ENCODE peak calls at places on chromosomes 5 and 9, in five cellular contexts. One of them, this sample, is unnamed. For H3K4me1, the result is how much of the 10 kb centered on the place peaks cover.

GRCh38 chr5:172140120-172140519 is 47.9 kb downstream of the STK10 start:
- DNase-seq in aorta: no peak
- DNase-seq in mesendoderm: no peak
- DNase-seq in CD8-positive, alpha-beta memory T cell: peak
- DNase-seq in pancreas: no peak
- DNase-seq in this sample: no peak

GRCh38 chr5:149576021-149576420 is 5.3 kb upstream of the ARHGEF37 start:
- DNase-seq in pancreas: no peak
- DNase-seq in CD8-positive, alpha-beta memory T cell: no peak
- DNase-seq in mesendoderm: no peak
- DNase-seq in aorta: no peak
- DNase-seq in this sample: no peak

GRCh38 chr9:84668204-84669007 is 1.1 kb upstream of the NTRK2 start:
- DNase-seq in mesendoderm: peak
- DNase-seq in aorta: peak
- DNase-seq in pancreas: peak
- DNase-seq in CD8-positive, alpha-beta memory T cell: no peak
- DNase-seq in this sample: peak

GRCh38 chr5:145768863-145769262 is 66.3 kb downstream of the PRELID2 start:
- DNase-seq in mesendoderm: no peak
- DNase-seq in aorta: no peak
- DNase-seq in CD8-positive, alpha-beta memory T cell: no peak
- DNase-seq in pancreas: no peak
- DNase-seq in this sample: no peak

GRCh38 chr5:180126716-180127681 is 55.4 kb upstream of the RNF130 start:
- DNase-seq in mesendoderm: no peak
- DNase-seq in CD8-positive, alpha-beta memory T cell: no peak
- DNase-seq in aorta: no peak
- DNase-seq in pancreas: peak
- DNase-seq in this sample: peak

GRCh38 chr5:172909931-172910502 is 49.2 kb upstream of the RPL26L1 start:
- DNase-seq in pancreas: peak
- DNase-seq in aorta: no peak
- DNase-seq in CD8-positive, alpha-beta memory T cell: no peak
- DNase-seq in mesendoderm: peak
- DNase-seq in this sample: no peak

GRCh38 chr5:151040211-151040747 is 19.9 kb downstream of the GPX3 start:
- DNase-seq in mesendoderm: peak
- DNase-seq in CD8-positive, alpha-beta memory T cell: no peak
- DNase-seq in aorta: no peak
- DNase-seq in pancreas: no peak
- DNase-seq in this sample: no peak

GRCh38 chr5:36948650-36949049 is 72.1 kb downstream of the NIPBL start:
- DNase-seq in aorta: no peak
- DNase-seq in CD8-positive, alpha-beta memory T cell: no peak
- DNase-seq in mesendoderm: no peak
- DNase-seq in pancreas: no peak
- DNase-seq in this sample: no peak

GRCh38 chr5:32581010-32581785 is 4.2 kb upstream of the SUB1 start:
- DNase-seq in CD8-positive, alpha-beta memory T cell: no peak
- DNase-seq in mesendoderm: peak
- DNase-seq in aorta: no peak
- DNase-seq in pancreas: no peak
- DNase-seq in this sample: no peak

GRCh38 chr5:17186271-17186670 is 31.2 kb upstream of the BASP1 start:
- DNase-seq in CD8-positive, alpha-beta memory T cell: no peak
- DNase-seq in mesendoderm: no peak
- DNase-seq in aorta: no peak
- DNase-seq in pancreas: no peak
- DNase-seq in this sample: no peak

GRCh38 chr5:34483442-34484033 is 172.6 kb upstream of the RAI14 start:
- DNase-seq in CD8-positive, alpha-beta memory T cell: no peak
- DNase-seq in pancreas: no peak
- DNase-seq in mesendoderm: peak
- DNase-seq in aorta: no peak
- DNase-seq in this sample: no peak

GRCh38 chr9:117247271-117247670 is 167.6 kb downstream of the ASTN2 start:
- DNase-seq in CD8-positive, alpha-beta memory T cell: no peak
- DNase-seq in mesendoderm: peak
- DNase-seq in pancreas: no peak
- DNase-seq in aorta: no peak
- DNase-seq in this sample: peak

GRCh38 chr9:89466451-89467277 is 31.2 kb downstream of the SEMA4D start:
- DNase-seq in pancreas: no peak
- DNase-seq in mesendoderm: no peak
- DNase-seq in aorta: no peak
- DNase-seq in CD8-positive, alpha-beta memory T cell: peak
- DNase-seq in this sample: no peak

GRCh38 chr5:6899215-6899614 is 186.0 kb downstream of the TENT4A start:
- DNase-seq in mesendoderm: no peak
- DNase-seq in pancreas: peak
- DNase-seq in CD8-positive, alpha-beta memory T cell: no peak
- DNase-seq in aorta: no peak
- DNase-seq in this sample: peak

GRCh38 chr9:2809692-2810423 is 34.0 kb downstream of the PUM3 start:
- DNase-seq in pancreas: no peak
- DNase-seq in mesendoderm: peak
- DNase-seq in CD8-positive, alpha-beta memory T cell: no peak
- DNase-seq in aorta: no peak
- DNase-seq in this sample: no peak

GRCh38 chr9:21803674-21804048 is 1.2 kb downstream of the MTAP start:
- DNase-seq in pancreas: no peak
- DNase-seq in mesendoderm: peak
- DNase-seq in aorta: no peak
- DNase-seq in CD8-positive, alpha-beta memory T cell: no peak
- DNase-seq in this sample: no peak

GRCh38 chr9:31519826-31520225 is 864.6 kb upstream of the ACO1 start:
- DNase-seq in CD8-positive, alpha-beta memory T cell: no peak
- DNase-seq in aorta: no peak
- DNase-seq in pancreas: no peak
- DNase-seq in mesendoderm: no peak
- DNase-seq in this sample: no peak

GRCh38 chr5:176878906-176879662 is 20.1 kb downstream of the HK3 start:
- DNase-seq in CD8-positive, alpha-beta memory T cell: no peak
- DNase-seq in aorta: no peak
- DNase-seq in mesendoderm: no peak
- DNase-seq in pancreas: no peak
- DNase-seq in this sample: no peak

GRCh38 chr9:31089822-31090221 is 1294.6 kb upstream of the ACO1 start:
- DNase-seq in aorta: no peak
- DNase-seq in CD8-positive, alpha-beta memory T cell: no peak
- DNase-seq in mesendoderm: no peak
- DNase-seq in pancreas: no peak
- DNase-seq in this sample: no peak

GRCh38 chr5:89246252-89246651 is 363.3 kb upstream of the MEF2C start:
- DNase-seq in mesendoderm: no peak
- DNase-seq in aorta: no peak
- DNase-seq in pancreas: no peak
- DNase-seq in CD8-positive, alpha-beta memory T cell: no peak
- DNase-seq in this sample: no peak

GRCh38 chr5:78002690-78003089 is 226.6 kb upstream of the TBCA start:
- DNase-seq in aorta: no peak
- DNase-seq in pancreas: no peak
- DNase-seq in CD8-positive, alpha-beta memory T cell: no peak
- DNase-seq in mesendoderm: no peak
- DNase-seq in this sample: no peak

GRCh38 chr9:98085955-98086354 is 29.4 kb downstream of the NANS start:
- DNase-seq in CD8-positive, alpha-beta memory T cell: no peak
- DNase-seq in aorta: no peak
- DNase-seq in pancreas: no peak
- DNase-seq in mesendoderm: peak
- DNase-seq in this sample: no peak

GRCh38 chr5:139895647-139896046 is 100.0 kb downstream of the PSD2 start:
- DNase-seq in pancreas: peak
- DNase-seq in mesendoderm: no peak
- DNase-seq in CD8-positive, alpha-beta memory T cell: no peak
- DNase-seq in aorta: no peak
- DNase-seq in this sample: peak

GRCh38 chr5:43773032-43773830 is 170.3 kb downstream of the NNT start:
- DNase-seq in CD8-positive, alpha-beta memory T cell: no peak
- DNase-seq in mesendoderm: peak
- DNase-seq in pancreas: no peak
- DNase-seq in aorta: no peak
- DNase-seq in this sample: no peak

GRCh38 chr5:6601271-6601670 is 31.6 kb downstream of the NSUN2 start:
- DNase-seq in aorta: no peak
- DNase-seq in pancreas: no peak
- DNase-seq in mesendoderm: no peak
- DNase-seq in CD8-positive, alpha-beta memory T cell: no peak
- DNase-seq in this sample: no peak

GRCh38 chr9:72154468-72155281 is 5.4 kb downstream of the GDA start:
- DNase-seq in mesendoderm: no peak
- DNase-seq in pancreas: no peak
- DNase-seq in aorta: no peak
- DNase-seq in CD8-positive, alpha-beta memory T cell: no peak
- DNase-seq in this sample: no peak

GRCh38 chr5:155575861-155576260 is 562.3 kb downstream of the KIF4B start:
- DNase-seq in mesendoderm: no peak
- DNase-seq in pancreas: no peak
- DNase-seq in aorta: no peak
- DNase-seq in CD8-positive, alpha-beta memory T cell: no peak
- DNase-seq in this sample: no peak

GRCh38 chr5:138950411-138951011 is 75.4 kb upstream of the LRRTM2 start:
- DNase-seq in CD8-positive, alpha-beta memory T cell: no peak
- DNase-seq in pancreas: no peak
- DNase-seq in mesendoderm: no peak
- DNase-seq in aorta: no peak
- DNase-seq in this sample: no peak

GRCh38 chr5:95102080-95102479 is 182.8 kb downstream of the MCTP1 start:
- DNase-seq in CD8-positive, alpha-beta memory T cell: no peak
- DNase-seq in aorta: no peak
- DNase-seq in mesendoderm: no peak
- DNase-seq in pancreas: no peak
- DNase-seq in this sample: no peak

GRCh38 chr5:17050236-17050635 is 114.1 kb upstream of the MYO10 start:
- DNase-seq in aorta: no peak
- DNase-seq in mesendoderm: no peak
- DNase-seq in pancreas: no peak
- DNase-seq in CD8-positive, alpha-beta memory T cell: no peak
- DNase-seq in this sample: no peak

GRCh38 chr9:17578577-17578910 is 322 bp upstream of the SH3GL2 start:
- DNase-seq in aorta: no peak
- DNase-seq in mesendoderm: no peak
- DNase-seq in CD8-positive, alpha-beta memory T cell: no peak
- DNase-seq in pancreas: no peak
- DNase-seq in this sample: no peak

GRCh38 chr5:67215592-67216471 is 19.2 kb upstream of the CD180 start:
- DNase-seq in aorta: peak
- DNase-seq in mesendoderm: peak
- DNase-seq in CD8-positive, alpha-beta memory T cell: peak
- DNase-seq in pancreas: peak
- DNase-seq in this sample: peak

GRCh38 chr9:93309889-93310425 is 126.0 kb downstream of the WNK2 start:
- DNase-seq in CD8-positive, alpha-beta memory T cell: no peak
- DNase-seq in aorta: no peak
- DNase-seq in pancreas: no peak
- DNase-seq in mesendoderm: no peak
- DNase-seq in this sample: no peak

GRCh38 chr5:169694221-169694620 is 57.1 kb downstream of the DOCK2 start:
- DNase-seq in mesendoderm: no peak
- DNase-seq in aorta: no peak
- DNase-seq in CD8-positive, alpha-beta memory T cell: no peak
- DNase-seq in pancreas: no peak
- DNase-seq in this sample: no peak

GRCh38 chr5:42858031-42858643 is 46.4 kb upstream of the SELENOP start:
- DNase-seq in aorta: no peak
- DNase-seq in CD8-positive, alpha-beta memory T cell: no peak
- DNase-seq in mesendoderm: no peak
- DNase-seq in pancreas: no peak
- DNase-seq in this sample: no peak

GRCh38 chr5:39062104-39062503 is 12.1 kb downstream of the RICTOR start:
- DNase-seq in mesendoderm: no peak
- DNase-seq in CD8-positive, alpha-beta memory T cell: no peak
- DNase-seq in pancreas: no peak
- DNase-seq in aorta: no peak
- DNase-seq in this sample: no peak
- H3K4me3 ChIP-seq in mesendoderm: no peak
- H3K4me3 ChIP-seq in CD8-positive, alpha-beta memory T cell: no peak
- H3K4me3 ChIP-seq in pancreas: no peak
- H3K4me3 ChIP-seq in aorta: no peak
- H3K4me3 ChIP-seq in this sample: no peak

DNA sequence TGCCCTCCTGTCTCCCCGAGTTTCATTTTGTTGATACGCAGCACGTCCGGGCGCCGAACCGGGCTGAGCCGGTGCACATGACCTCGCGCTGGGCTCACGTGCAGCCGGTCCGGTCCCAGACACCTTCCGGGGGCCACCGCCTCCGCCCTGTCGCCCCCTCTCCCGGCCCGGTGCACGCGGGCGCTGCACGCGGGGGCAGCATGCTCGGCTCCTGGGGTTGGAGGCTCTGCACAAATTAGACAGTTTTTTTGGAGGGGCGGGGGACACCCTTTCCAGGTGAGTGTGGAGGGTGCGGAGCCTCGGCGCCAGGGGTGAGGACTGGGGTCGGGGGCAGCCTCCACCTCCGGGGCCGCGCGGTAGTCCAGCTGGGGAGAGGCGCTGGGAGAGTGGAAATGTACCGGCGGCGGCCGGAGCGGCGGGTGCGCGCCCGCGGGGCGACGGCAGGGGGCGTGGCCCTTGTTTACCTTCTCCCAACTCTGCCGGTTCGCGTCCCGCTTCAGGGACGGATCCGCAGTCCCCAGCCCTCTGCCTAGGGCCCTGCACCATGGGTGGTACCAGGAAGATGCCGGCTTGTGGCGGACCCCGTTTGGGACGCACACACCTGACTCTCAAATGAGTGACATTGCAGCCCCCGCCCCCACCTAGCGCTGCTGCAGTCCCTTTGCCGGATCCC is 1.1 kb downstream of the JADE2 start:
- DNase-seq in mesendoderm: peak
- DNase-seq in CD8-positive, alpha-beta memory T cell: peak
- DNase-seq in pancreas: peak
- DNase-seq in aorta: peak
- DNase-seq in this sample: peak
- H3K4me1 ChIP-seq in mesendoderm: under half
- H3K4me1 ChIP-seq in CD8-positive, alpha-beta memory T cell: under half
- H3K4me1 ChIP-seq in pancreas: half or more
- H3K4me1 ChIP-seq in aorta: under half
- H3K4me1 ChIP-seq in this sample: under half

GRCh38 chr5:142322403-142322746 is 2.4 kb downstream of the SPRY4 start:
- DNase-seq in pancreas: no peak
- DNase-seq in mesendoderm: no peak
- DNase-seq in CD8-positive, alpha-beta memory T cell: no peak
- DNase-seq in aorta: no peak
- DNase-seq in this sample: no peak
- H3K4me3 ChIP-seq in pancreas: no peak
- H3K4me3 ChIP-seq in mesendoderm: peak
- H3K4me3 ChIP-seq in CD8-positive, alpha-beta memory T cell: no peak
- H3K4me3 ChIP-seq in aorta: peak
- H3K4me3 ChIP-seq in this sample: no peak

DNA sequence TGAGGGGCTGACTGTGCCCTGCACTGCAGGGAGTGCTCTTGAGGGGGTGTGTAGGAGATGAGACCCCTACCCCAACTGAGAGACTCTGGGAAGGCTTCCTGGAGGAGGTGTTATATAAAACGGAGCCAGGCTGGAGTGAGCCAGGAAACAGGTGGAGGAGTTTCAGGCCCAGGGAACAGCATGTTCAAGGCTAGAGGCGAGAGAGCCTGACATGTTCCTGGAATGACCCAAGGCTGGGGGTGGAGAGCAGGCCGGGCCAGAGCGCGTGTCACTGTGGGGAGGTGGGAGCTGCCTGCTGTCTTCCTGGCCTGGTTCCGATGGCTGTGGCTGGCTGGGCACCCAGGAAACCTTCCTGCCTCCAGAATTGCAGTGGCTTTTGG is 48.7 kb downstream of the RXRA start:
- DNase-seq in CD8-positive, alpha-beta memory T cell: no peak
- DNase-seq in mesendoderm: no peak
- DNase-seq in aorta: peak
- DNase-seq in pancreas: peak
- DNase-seq in this sample: peak
- H3K4me1 ChIP-seq in CD8-positive, alpha-beta memory T cell: under half
- H3K4me1 ChIP-seq in mesendoderm: under half
- H3K4me1 ChIP-seq in aorta: under half
- H3K4me1 ChIP-seq in pancreas: half or more
- H3K4me1 ChIP-seq in this sample: half or more